ENCODE peak calls at places on chromosome 21, in eight cellular contexts. I is kidney, O is endodermal cell, L is adrenal gland, W is mucosa of descending colon, V is WTC11, U is transverse colon, B is LNCaP clone FGC. Y is an unnamed sample.

GRCh38 chr21:30984897-30985296 is 53.4 kb downstream of the KRTAP19-8 start:
- DNase-seq in B (no peak), W (no peak), U (no peak), V (no peak), L (no peak), I (no peak), O (peak), Y (no peak)

GRCh38 chr21:44492572-44493385 is 37.5 kb downstream of the LRRC3 start:
- DNase-seq in W (no peak), O (no peak), I (no peak), L (no peak), B (no peak), V (no peak), U (no peak), Y (no peak)

GRCh38 chr21:35510294-35510693 is 461.2 kb upstream of the RUNX1 start:
- DNase-seq in I (no peak), U (no peak), W (no peak), O (no peak), V (no peak), L (no peak), B (no peak), Y (no peak)

GRCh38 chr21:15241997-15242767 is 177.4 kb upstream of the NRIP1 start:
- DNase-seq in W (no peak), O (peak), U (no peak), B (no peak), L (no peak), I (no peak), V (peak), Y (no peak)

GRCh38 chr21:44874497-44875331 is 1.2 kb upstream of the PTTG1IP start:
- DNase-seq in W (peak), O (peak), U (peak), L (peak), V (peak), I (peak), B (no peak), Y (peak)

GRCh38 chr21:39022901-39023693 is 160.2 kb downstream of the PSMG1 start:
- DNase-seq in W (no peak), B (no peak), L (peak), I (peak), V (no peak), O (peak), U (no peak), Y (peak)

GRCh38 chr21:39968010-39968409 is 100.8 kb downstream of the PCP4 start:
- DNase-seq in O (peak), I (no peak), U (no peak), L (no peak), V (peak), W (no peak), B (no peak), Y (no peak)

GRCh38 chr21:35575280-35575915 is 484.9 kb downstream of the SETD4 start:
- DNase-seq in U (no peak), W (no peak), I (no peak), V (no peak), B (no peak), O (no peak), L (no peak), Y (no peak)

GRCh38 chr21:30478015-30478414 is 2.2 kb downstream of the KRTAP19-1 start:
- DNase-seq in I (no peak), O (no peak), L (no peak), V (no peak), U (no peak), B (peak), W (no peak), Y (no peak)

GRCh38 chr21:28758042-28758882 is 234.4 kb downstream of the LTN1 start:
- DNase-seq in L (no peak), O (no peak), B (no peak), V (no peak), I (no peak), U (no peak), W (no peak), Y (no peak)

GRCh38 chr21:42809171-42809570 is 70.2 kb downstream of the WDR4 start:
- DNase-seq in B (no peak), I (no peak), V (no peak), W (no peak), L (no peak), U (no peak), O (no peak), Y (no peak)

GRCh38 chr21:20551939-20552338 is 446.3 kb upstream of the NCAM2 start:
- DNase-seq in V (no peak), U (no peak), I (no peak), L (no peak), B (no peak), W (no peak), O (no peak), Y (no peak)

GRCh38 chr21:28540514-28540913 is 452.2 kb downstream of the LTN1 start:
- DNase-seq in I (no peak), W (no peak), V (no peak), L (no peak), U (no peak), B (no peak), O (no peak), Y (no peak)

GRCh38 chr21:40687625-40688024 is 159.3 kb downstream of the DSCAM start:
- DNase-seq in V (no peak), L (no peak), I (no peak), U (no peak), B (no peak), W (no peak), O (peak), Y (no peak)

GRCh38 chr21:20999567-21000169 is 1.5 kb downstream of the NCAM2 start:
- DNase-seq in O (peak), U (peak), W (no peak), V (peak), B (peak), I (no peak), L (peak), Y (peak)

GRCh38 chr21:35291963-35292627 is 243.0 kb upstream of the RUNX1 start:
- DNase-seq in W (no peak), O (no peak), I (no peak), B (no peak), U (no peak), V (no peak), L (no peak), Y (no peak)

GRCh38 chr21:19507682-19508260 is 1104.2 kb upstream of the TMPRSS15 start:
- DNase-seq in U (no peak), I (no peak), O (peak), B (no peak), L (no peak), V (no peak), W (no peak), Y (no peak)

GRCh38 chr21:39182484-39183271 is 573 bp downstream of the PSMG1 start:
- DNase-seq in V (no peak), O (no peak), B (no peak), U (peak), W (no peak), I (no peak), L (peak), Y (no peak)

GRCh38 chr21:44901391-44902074 is 19.2 kb downstream of the ITGB2 start:
- DNase-seq in W (peak), B (no peak), V (no peak), I (peak), O (no peak), L (no peak), U (no peak), Y (no peak)

GRCh38 chr21:42852925-42853570 is 26.3 kb downstream of the WDR4 start:
- DNase-seq in U (no peak), L (no peak), I (no peak), O (no peak), V (no peak), W (no peak), B (no peak), Y (no peak)

GRCh38 chr21:20083336-20083735 is 914.9 kb upstream of the NCAM2 start:
- DNase-seq in O (no peak), I (no peak), L (no peak), W (no peak), V (no peak), U (no peak), B (no peak), Y (no peak)

GRCh38 chr21:41747943-41748738 is 18.7 kb downstream of the RIPK4 start:
- DNase-seq in O (no peak), U (no peak), B (peak), I (peak), W (no peak), V (no peak), L (no peak), Y (no peak)

GRCh38 chr21:41746744-41747006 is 20.2 kb downstream of the RIPK4 start:
- DNase-seq in U (no peak), W (no peak), O (no peak), L (no peak), I (no peak), V (no peak), B (no peak), Y (no peak)

GRCh38 chr21:41745026-41745820 is 21.6 kb downstream of the RIPK4 start:
- DNase-seq in I (peak), O (no peak), V (no peak), W (no peak), L (no peak), U (no peak), B (no peak), Y (no peak)

GRCh38 chr21:41744028-41744940 is 22.6 kb downstream of the RIPK4 start:
- DNase-seq in V (no peak), O (no peak), B (no peak), W (no peak), L (no peak), I (peak), U (no peak), Y (no peak)

DNA sequence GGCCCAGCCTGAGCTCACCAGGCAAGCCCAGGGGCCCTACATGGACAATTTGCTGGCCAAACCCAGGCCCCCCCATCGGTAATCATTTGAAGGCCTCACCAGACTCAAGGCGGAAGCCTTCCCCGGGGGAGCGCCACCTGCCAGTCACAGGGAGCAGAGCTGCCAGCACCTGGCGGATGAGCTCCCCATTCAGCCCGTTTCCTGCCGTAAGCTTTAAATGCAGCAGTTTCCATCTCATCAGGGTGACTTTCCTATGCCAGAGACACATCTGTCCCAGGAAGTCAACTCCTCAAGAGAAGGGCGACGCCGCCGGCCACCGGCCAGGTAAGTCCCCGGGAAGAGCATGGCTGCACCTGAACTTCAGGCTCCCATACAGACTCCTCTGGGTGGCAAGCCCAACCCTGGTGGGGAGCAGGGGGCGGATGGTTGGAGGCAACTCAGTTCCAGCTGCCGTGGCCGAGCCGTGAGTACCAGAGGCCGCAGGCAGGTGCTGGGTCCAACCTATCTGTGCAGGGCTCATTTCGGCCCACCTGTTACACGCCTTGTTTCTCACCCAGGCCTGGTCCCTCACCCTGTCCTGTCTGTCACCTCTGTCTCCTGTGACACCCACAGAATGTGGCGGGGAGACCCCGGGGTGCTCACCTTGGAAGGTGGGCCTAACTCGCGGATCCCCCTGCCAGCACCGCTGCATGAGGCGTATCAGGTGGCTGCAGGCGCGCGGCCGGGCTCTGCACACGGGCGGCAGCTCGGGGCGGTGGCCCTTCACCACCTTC is 20.7 kb downstream of the RIPK4 start:
- DNase-seq in O (peak), W (no peak), L (no peak), I (peak), V (peak), U (no peak), B (no peak), Y (no peak)
- TF ChIP-seq CTCF in O (peak), W (no peak), L (no peak), I (no peak), V (no peak), U (no peak), B (no peak), Y (no peak)

DNA sequence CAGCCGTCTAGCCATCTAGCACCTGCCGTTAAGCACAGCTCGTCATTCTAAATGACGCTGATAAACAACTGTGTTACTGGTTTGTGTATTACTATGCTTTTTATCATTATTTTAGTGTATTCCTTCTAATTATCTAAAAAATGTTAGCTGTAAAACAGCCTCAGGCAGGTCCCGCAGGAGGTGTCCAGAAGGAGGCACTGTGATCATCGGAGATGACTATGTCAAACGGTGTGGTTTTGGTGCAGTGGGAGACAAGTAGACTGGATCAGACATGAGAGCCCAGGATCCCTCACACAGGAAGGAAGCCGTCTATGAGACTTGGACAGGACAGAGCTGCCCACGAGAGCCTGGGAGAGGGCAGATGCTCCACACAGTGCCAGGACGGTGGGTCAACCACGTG is 55.3 kb upstream of the COL6A1 start:
- DNase-seq in B (no peak), W (no peak), L (no peak), I (peak), V (no peak), O (no peak), U (no peak), Y (no peak)
- TF ChIP-seq CTCF in B (no peak), W (no peak), L (no peak), I (no peak), V (no peak), O (peak), U (no peak), Y (no peak)

GRCh38 chr21:26226724-26227123 is 56.2 kb upstream of the APP start:
- DNase-seq in B (no peak), U (no peak), V (no peak), I (no peak), L (no peak), W (no peak), O (no peak), Y (no peak)
- TF ChIP-seq CTCF in B (no peak), U (no peak), V (no peak), I (no peak), L (no peak), W (no peak), O (no peak), Y (no peak)

DNA sequence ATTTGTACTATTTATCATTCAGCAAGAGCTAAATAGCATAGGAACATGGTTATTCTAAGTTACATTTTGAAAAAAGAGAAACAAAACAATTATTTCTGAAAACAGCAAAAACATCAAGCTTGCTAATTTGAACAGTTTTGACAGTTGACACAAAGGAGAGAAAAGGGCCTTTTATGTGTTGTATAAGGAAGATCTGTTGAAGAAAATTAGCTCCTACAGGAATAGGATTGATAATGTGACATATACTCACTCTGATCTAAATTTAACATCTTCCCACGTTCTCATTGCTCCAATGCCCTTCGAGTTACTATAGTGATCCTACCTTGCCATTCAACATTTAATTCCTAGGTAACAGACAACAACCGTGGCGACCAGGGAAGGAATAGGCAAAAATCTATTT is 61.4 kb upstream of the BTG3 start:
- DNase-seq in I (no peak), B (no peak), L (no peak), U (no peak), V (no peak), W (no peak), O (no peak), Y (no peak)
- TF ChIP-seq CTCF in I (no peak), B (no peak), L (no peak), U (no peak), V (no peak), W (no peak), O (no peak), Y (no peak)

GRCh38 chr21:37565530-37566223 is 199.1 kb downstream of the DYRK1A start:
- DNase-seq in B (no peak), V (no peak), O (no peak), L (no peak), U (no peak), W (no peak), I (no peak), Y (no peak)
- TF ChIP-seq CTCF in B (no peak), V (no peak), O (no peak), L (no peak), U (no peak), W (no peak), I (no peak), Y (no peak)

DNA sequence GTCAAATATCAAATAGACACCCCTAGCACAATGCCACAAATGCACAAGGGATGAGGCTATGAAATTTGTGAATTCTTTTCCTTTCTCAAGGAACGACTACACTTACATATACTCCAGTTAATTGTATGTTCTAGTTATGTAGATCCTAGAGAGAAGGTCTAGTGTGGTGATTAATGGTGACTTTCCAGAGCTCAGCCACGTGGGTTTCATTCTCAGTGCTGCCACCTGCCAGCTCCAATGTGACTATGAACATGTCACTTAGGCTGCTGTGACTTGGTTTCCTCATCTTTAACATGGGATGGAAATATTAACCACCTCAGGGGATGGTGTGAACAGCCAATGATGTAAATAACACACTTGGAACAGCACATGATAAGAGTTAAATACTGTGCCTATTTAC is 138.3 kb downstream of the APP start:
- DNase-seq in O (no peak), B (no peak), V (no peak), L (no peak), W (no peak), U (no peak), I (no peak), Y (no peak)
- TF ChIP-seq CTCF in O (peak), B (peak), V (no peak), L (no peak), W (no peak), U (no peak), I (no peak), Y (no peak)

DNA sequence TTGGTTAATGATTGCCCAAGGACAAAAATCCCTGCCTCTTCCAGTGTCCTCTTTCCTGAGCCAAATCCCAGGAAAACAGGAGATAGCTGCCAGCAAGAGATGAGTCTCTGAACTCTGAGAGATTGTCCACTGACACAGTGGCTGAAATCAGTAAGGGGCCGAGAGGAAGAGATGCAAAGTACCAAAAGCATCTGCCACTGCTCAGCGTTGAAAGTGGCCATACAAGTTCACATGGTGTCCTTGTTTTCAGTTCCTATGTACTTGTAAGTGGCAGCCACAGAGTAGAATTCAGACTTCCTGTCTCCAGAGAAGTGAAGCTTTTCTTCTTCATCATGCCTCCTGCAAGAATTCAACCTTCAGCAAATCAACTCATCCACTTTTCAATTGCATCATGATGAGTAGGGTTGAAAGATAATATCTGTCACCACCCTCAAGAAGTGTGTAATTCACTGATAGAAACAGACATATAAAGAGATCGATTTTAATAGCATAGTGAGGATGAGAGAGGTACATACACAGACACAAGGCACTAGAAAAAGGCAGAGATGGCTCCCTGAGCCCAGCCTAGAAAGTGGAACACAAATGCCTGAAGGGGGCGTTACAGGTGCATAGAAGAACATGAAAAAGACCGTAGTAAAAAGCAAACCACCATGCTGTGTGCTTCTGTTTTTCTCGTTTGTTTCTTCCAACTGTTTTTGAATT is 185.8 kb downstream of the MRPL39 start:
- DNase-seq in O (peak), B (peak), L (peak), U (peak), I (no peak), V (peak), W (no peak), Y (no peak)
- TF ChIP-seq CTCF in O (peak), B (peak), L (no peak), U (peak), I (peak), V (peak), W (no peak), Y (no peak)

GRCh38 chr21:33207471-33208149 is 22.1 kb upstream of the IFNAR2 start:
- DNase-seq in W (no peak), V (no peak), L (no peak), U (no peak), O (no peak), B (no peak), I (no peak), Y (no peak)
- TF ChIP-seq CTCF in W (no peak), V (no peak), L (no peak), U (no peak), O (no peak), B (no peak), I (no peak), Y (no peak)

GRCh38 chr21:24205317-24205716 is 1402.0 kb downstream of the MRPL39 start:
- DNase-seq in B (no peak), W (no peak), U (no peak), V (no peak), L (no peak), O (no peak), I (no peak), Y (no peak)
- TF ChIP-seq CTCF in B (no peak), W (no peak), U (no peak), V (no peak), L (no peak), O (no peak), I (no peak), Y (no peak)